ENCODE peak calls at places on chromosomes 16 and 17, in eight cellular contexts. N is GM04503, F is midbrain, A is neural progenitor cell, E is kidney tubule cell, J is dorsolateral prefrontal cortex, T is LoVo, V is cerebellar cortex. R is an unnamed sample.

GRCh38 chr16:75087040-75087979 is 29.3 kb downstream of the LDHD start:
- DNase-seq in N (no peak), V (no peak), T (no peak), A (no peak), E (no peak), J (no peak), F (no peak), R (no peak)

GRCh38 chr17:18145811-18146210 is 37.3 kb downstream of the MYO15A start:
- DNase-seq in A (no peak), T (no peak), E (no peak), J (no peak), V (no peak), N (no peak), F (no peak), R (no peak)

GRCh38 chr16:69918241-69918640 is 32.9 kb upstream of the CLEC18A start:
- DNase-seq in J (no peak), E (no peak), A (no peak), T (no peak), V (no peak), N (no peak), F (no peak), R (no peak)

GRCh38 chr17:74877592-74878543 is 5.1 kb upstream of the FDXR start:
- DNase-seq in J (no peak), F (no peak), T (peak), N (no peak), E (peak), A (no peak), V (no peak), R (no peak)

GRCh38 chr17:17059301-17059890 is 17.1 kb downstream of the MPRIP start:
- DNase-seq in V (no peak), F (no peak), N (no peak), T (no peak), J (no peak), A (no peak), E (no peak), R (no peak)

GRCh38 chr17:16924701-16925440 is 47.0 kb downstream of the TNFRSF13B start:
- DNase-seq in A (no peak), E (no peak), T (no peak), F (no peak), N (no peak), V (no peak), J (no peak), R (no peak)

GRCh38 chr17:60060474-60060873 is 18.2 kb downstream of the HEATR6 start:
- DNase-seq in F (no peak), E (no peak), A (no peak), V (no peak), T (no peak), J (no peak), N (no peak), R (no peak)

GRCh38 chr16:71201556-71201955 is 29.0 kb downstream of the HYDIN start:
- DNase-seq in F (no peak), N (no peak), J (no peak), V (no peak), T (no peak), E (peak), A (no peak), R (no peak)

GRCh38 chr17:49168706-49169105 is 36.1 kb downstream of the B4GALNT2 start:
- DNase-seq in V (no peak), F (no peak), J (no peak), A (no peak), N (no peak), T (no peak), E (no peak), R (no peak)

GRCh38 chr17:6162216-6162615 is 92.0 kb downstream of the WSCD1 start:
- DNase-seq in J (no peak), V (no peak), F (no peak), A (peak), N (no peak), E (no peak), T (no peak), R (peak)

GRCh38 chr17:70041061-70041460 is 34.0 kb upstream of the KCNJ16 start:
- DNase-seq in F (no peak), N (no peak), T (no peak), E (no peak), A (no peak), J (no peak), V (no peak), R (no peak)

GRCh38 chr17:77375526-77375916 is 234.8 kb downstream of the SEC14L1 start:
- DNase-seq in F (no peak), J (no peak), A (no peak), N (no peak), V (peak), E (no peak), T (no peak), R (no peak)

GRCh38 chr17:81735181-81736102 is 23.4 kb downstream of the SLC25A10 start:
- DNase-seq in E (peak), F (peak), V (no peak), J (no peak), N (peak), T (no peak), A (no peak), R (no peak)

GRCh38 chr16:49347476-49347875 is 26.1 kb upstream of the C16orf78 start:
- DNase-seq in V (no peak), F (no peak), T (no peak), J (no peak), A (no peak), E (no peak), N (no peak), R (no peak)

GRCh38 chr17:14396542-14396941 is 95.7 kb downstream of the HS3ST3B1 start:
- DNase-seq in J (no peak), T (no peak), E (no peak), N (no peak), A (peak), F (no peak), V (no peak), R (no peak)

GRCh38 chr17:17993366-17993765 is 20.7 kb downstream of the DRC3 start:
- DNase-seq in T (no peak), V (no peak), F (no peak), N (no peak), E (no peak), J (no peak), A (no peak), R (no peak)

GRCh38 chr16:46629331-46629843 is 8.2 kb upstream of the SHCBP1 start:
- DNase-seq in V (peak), J (no peak), N (no peak), E (peak), T (peak), F (peak), A (peak), R (peak)

GRCh38 chr16:27841061-27841801 is 222.3 kb downstream of the GSG1L start:
- DNase-seq in E (no peak), T (no peak), F (no peak), A (no peak), N (no peak), J (no peak), V (no peak), R (no peak)

GRCh38 chr17:39699818-39700147 is at the start of gene ERBB2:
- DNase-seq in J (no peak), N (peak), V (peak), T (peak), F (no peak), E (peak), A (peak), R (peak)

GRCh38 chr16:11175850-11176341 is 80.1 kb downstream of the SOCS1 start:
- DNase-seq in T (no peak), V (no peak), N (no peak), E (no peak), F (no peak), J (no peak), A (no peak), R (no peak)

GRCh38 chr16:53922805-53923645 is 219.1 kb downstream of the FTO start:
- DNase-seq in J (no peak), V (no peak), E (no peak), T (no peak), F (no peak), A (no peak), N (no peak), R (no peak)

GRCh38 chr16:30609002-30609927 is 924 bp downstream of the ZNF689 start:
- DNase-seq in J (peak), V (peak), N (no peak), A (peak), F (no peak), E (peak), T (no peak), R (peak)

GRCh38 chr16:73082608-73083007 is 34.7 kb upstream of the ZFHX3 start:
- DNase-seq in V (no peak), J (no peak), E (peak), A (no peak), F (no peak), N (peak), T (peak), R (no peak)

GRCh38 chr16:22337045-22337444 is 37.4 kb downstream of the CDR2 start:
- DNase-seq in J (no peak), V (no peak), A (no peak), N (no peak), E (no peak), T (no peak), F (no peak), R (no peak)

GRCh38 chr16:17729820-17730219 is 259.1 kb upstream of the XYLT1 start:
- DNase-seq in J (no peak), A (no peak), E (no peak), F (no peak), V (no peak), N (no peak), T (no peak), R (no peak)

GRCh38 chr17:4858068-4858879 is 25.1 kb downstream of the MINK1 start:
- DNase-seq in N (no peak), E (peak), F (peak), J (peak), A (peak), T (no peak), V (no peak), R (peak)

GRCh38 chr16:87344931-87345631 is 27.9 kb upstream of the C16orf95 start:
- DNase-seq in A (no peak), F (no peak), E (no peak), V (peak), N (no peak), T (no peak), J (no peak), R (peak)

GRCh38 chr17:80034977-80035686 is 540 bp downstream of the TBC1D16 start:
- DNase-seq in E (peak), V (peak), F (no peak), N (no peak), A (peak), T (no peak), J (no peak), R (peak)

GRCh38 chr17:13030459-13031305 is 12.9 kb upstream of the ELAC2 start:
- DNase-seq in T (peak), A (peak), E (peak), N (no peak), J (no peak), F (peak), V (peak), R (peak)

GRCh38 chr17:76145231-76146052 is 4.4 kb upstream of the FOXJ1 start:
- DNase-seq in T (no peak), N (no peak), V (no peak), F (no peak), J (peak), A (no peak), E (no peak), R (peak)

GRCh38 chr16:23423496-23424049 is 29.4 kb downstream of the COG7 start:
- DNase-seq in F (no peak), N (peak), J (no peak), V (no peak), T (peak), E (peak), A (no peak), R (no peak)

GRCh38 chr17:40251576-40251975 is 32.5 kb downstream of the WIPF2 start:
- DNase-seq in J (no peak), E (peak), V (no peak), A (no peak), T (peak), N (peak), F (no peak), R (no peak)

GRCh38 chr17:66619196-66619595 is 215.7 kb upstream of the CACNG5 start:
- DNase-seq in F (no peak), A (no peak), N (no peak), T (no peak), E (no peak), V (no peak), J (no peak), R (no peak)

GRCh38 chr16:4805231-4805630 is 2.8 kb upstream of the ROGDI start:
- DNase-seq in E (no peak), T (no peak), F (no peak), A (no peak), J (no peak), N (no peak), V (peak), R (no peak)

GRCh38 chr17:18026408-18026776 is 12.6 kb downstream of the ATPAF2 start:
- DNase-seq in V (no peak), F (peak), J (peak), N (peak), A (no peak), T (no peak), E (peak), R (no peak)

GRCh38 chr17:41775394-41776226 is 10.9 kb downstream of the JUP start:
- DNase-seq in F (peak), E (peak), T (peak), N (no peak), V (no peak), A (peak), J (peak), R (peak)

GRCh38 chr17:65723356-65723928 is 162.0 kb upstream of the AXIN2 start:
- DNase-seq in J (no peak), T (peak), E (no peak), N (peak), A (no peak), V (no peak), F (no peak), R (no peak)

R was measured in H7.